ENCODE peak calls at places on chromosome 22, in four cellular contexts. I, Q, O and T are unnamed samples.

GRCh38 chr22:43823353-43823908 is 11.3 kb upstream of the EFCAB6 start:
- DNase-seq in I (no peak), Q (no peak), O (no peak), T (no peak)

GRCh38 chr22:48506506-48507145 is 1321.0 kb downstream of the BRD1 start:
- DNase-seq in I (no peak), Q (no peak), O (no peak), T (no peak)

GRCh38 chr22:38842512-38843200 is 1.2 kb downstream of the NPTXR start:
- DNase-seq in I (no peak), Q (no peak), O (no peak), T (no peak)

GRCh38 chr22:30079952-30080533 is at the start of gene HORMAD2:
- DNase-seq in I (no peak), Q (no peak), O (no peak), T (no peak)

GRCh38 chr22:27057717-27058116 is 400.3 kb downstream of the MIAT start:
- DNase-seq in I (no peak), Q (no peak), O (no peak), T (no peak)

GRCh38 chr22:47195156-47195675 is 432.8 kb downstream of the TBC1D22A start:
- DNase-seq in I (no peak), Q (peak), O (no peak), T (no peak)

GRCh38 chr22:23263651-23264555 is 83.6 kb downstream of the BCR start:
- DNase-seq in I (peak), Q (peak), O (no peak), T (peak)

GRCh38 chr22:43857367-43857766 is 4.9 kb downstream of the SULT4A1 start:
- DNase-seq in I (no peak), Q (no peak), O (no peak), T (no peak)

GRCh38 chr22:26972281-26972680 is 314.9 kb downstream of the MIAT start:
- DNase-seq in I (no peak), Q (no peak), O (no peak), T (no peak)

GRCh38 chr22:25546751-25547150 is 17.7 kb upstream of the GRK3 start:
- DNase-seq in I (no peak), Q (no peak), O (no peak), T (no peak)

GRCh38 chr22:19971276-19972124 is 29.9 kb upstream of the TXNRD2 start:
- DNase-seq in I (no peak), Q (no peak), O (no peak), T (peak)

GRCh38 chr22:44130076-44130711 is 50.5 kb upstream of the PARVG start:
- DNase-seq in I (no peak), Q (no peak), O (no peak), T (no peak)

GRCh38 chr22:29212738-29213137 is 7.0 kb downstream of the EMID1 start:
- DNase-seq in I (no peak), Q (no peak), O (no peak), T (no peak)

GRCh38 chr22:26066534-26066933 is 102.7 kb upstream of the SEZ6L start:
- DNase-seq in I (no peak), Q (no peak), O (no peak), T (no peak)

GRCh38 chr22:47116426-47117341 is 354.2 kb downstream of the TBC1D22A start:
- DNase-seq in I (no peak), Q (no peak), O (no peak), T (no peak)

GRCh38 chr22:23063539-23064380 is 6.6 kb upstream of the GNAZ start:
- DNase-seq in I (no peak), Q (no peak), O (peak), T (no peak)

GRCh38 chr22:23397618-23398567 is 182.2 kb downstream of the IGLL1 start:
- DNase-seq in I (no peak), Q (no peak), O (no peak), T (no peak)

GRCh38 chr22:45997077-45997774 is 20.3 kb upstream of the WNT7B start:
- DNase-seq in I (peak), Q (no peak), O (peak), T (peak)

GRCh38 chr22:50532353-50532700 is 2.5 kb upstream of the TYMP start:
- DNase-seq in I (no peak), Q (peak), O (no peak), T (no peak)

GRCh38 chr22:32584650-32585049 is 110.0 kb downstream of the FBXO7 start:
- DNase-seq in I (peak), Q (no peak), O (peak), T (no peak)

GRCh38 chr22:41564563-41564962 is 3.8 kb downstream of the CSDC2 start:
- DNase-seq in I (peak), Q (no peak), O (no peak), T (no peak)

GRCh38 chr22:45485271-45485670 is 17.4 kb upstream of the FBLN1 start:
- DNase-seq in I (no peak), Q (no peak), O (no peak), T (no peak)

GRCh38 chr22:38316340-38317236 is 645 bp downstream of the CSNK1E start:
- DNase-seq in I (peak), Q (peak), O (peak), T (peak)

GRCh38 chr22:32281092-32281491 is 25.9 kb upstream of the SLC5A4 start:
- DNase-seq in I (peak), Q (no peak), O (no peak), T (no peak)

GRCh38 chr22:23256986-23257888 is 76.9 kb downstream of the BCR start:
- DNase-seq in I (peak), Q (no peak), O (peak), T (no peak)

GRCh38 chr22:45966320-45966891 is 10.6 kb downstream of the WNT7B start:
- DNase-seq in I (no peak), Q (no peak), O (no peak), T (no peak)

GRCh38 chr22:30733081-30733680 is 38.5 kb downstream of the OSBP2 start:
- DNase-seq in I (no peak), Q (no peak), O (no peak), T (no peak)

GRCh38 chr22:46004105-46004866 is 27.3 kb upstream of the WNT7B start:
- DNase-seq in I (no peak), Q (no peak), O (no peak), T (no peak)

GRCh38 chr22:38032681-38033521 is 24.3 kb upstream of the PICK1 start:
- DNase-seq in I (peak), Q (no peak), O (no peak), T (no peak)